ENCODE peak calls at places on chromosome 10, in five cellular contexts. O is foreskin fibroblast, D is A549, Y is chondrocyte, Z is left ventricle myocardium inferior. Q is an unnamed sample.

GRCh38 chr10:86258488-86258887 is 108.1 kb downstream of the GRID1 start:
- DNase-seq in D (no peak), Z (no peak), O (no peak), Y (no peak), Q (no peak)

GRCh38 chr10:60962946-60963345 is 19.0 kb upstream of the RHOBTB1 start:
- DNase-seq in D (no peak), O (no peak), Y (no peak), Z (no peak), Q (no peak)

GRCh38 chr10:50554995-50555568 is 68.7 kb downstream of the SGMS1 start:
- DNase-seq in Z (no peak), O (peak; percentile 82), D (no peak), Y (no peak), Q (no peak)

GRCh38 chr10:45425628-45426563 is 51.9 kb downstream of the ALOX5 start:
- DNase-seq in Y (no peak), Z (no peak), O (no peak), D (peak; percentile 36), Q (no peak)

GRCh38 chr10:17878896-17879295 is 69.7 kb downstream of the MRC1 start:
- DNase-seq in D (no peak), O (no peak), Z (no peak), Y (no peak), Q (no peak)

GRCh38 chr10:14415676-14416307 is 85.1 kb upstream of the FRMD4A start:
- DNase-seq in Z (no peak), D (no peak), O (no peak), Y (no peak), Q (no peak)

GRCh38 chr10:92124524-92125168 is 166.2 kb downstream of the CPEB3 start:
- DNase-seq in Z (no peak), D (no peak), Y (no peak), O (peak; percentile 75), Q (no peak)

GRCh38 chr10:74067373-74068370 is 69.8 kb downstream of the VCL start:
- DNase-seq in Z (no peak), O (peak; percentile 41), Y (no peak), D (no peak), Q (no peak)

GRCh38 chr10:55280696-55281095 is 479.7 kb upstream of the PCDH15 start:
- DNase-seq in Y (no peak), Z (no peak), D (no peak), O (no peak), Q (no peak)

GRCh38 chr10:75718996-75719395 is 287.6 kb downstream of the LRMDA start:
- DNase-seq in O (peak; percentile 3), D (no peak), Z (no peak), Y (no peak), Q (no peak)

GRCh38 chr10:43172645-43173044 is 34.4 kb downstream of the CSGALNACT2 start:
- DNase-seq in Z (no peak), D (no peak), O (no peak), Y (no peak), Q (no peak)

GRCh38 chr10:76871697-76872295 is 765.8 kb downstream of the KCNMA1 start:
- DNase-seq in Z (no peak), O (no peak), Y (no peak), D (no peak), Q (no peak)

GRCh38 chr10:89414146-89414878 is at the start of gene IFIT5:
- DNase-seq in Z (peak; percentile 76), O (peak; percentile 88), Y (no peak), D (peak; percentile 74), Q (peak; percentile 87)

GRCh38 chr10:118374404-118374803 is 32.3 kb upstream of the FAM204A start:
- DNase-seq in D (no peak), Y (no peak), O (peak; percentile 9), Z (no peak), Q (no peak)

GRCh38 chr10:31604141-31604540 is 285.1 kb downstream of the ZEB1 start:
- DNase-seq in Z (no peak), O (peak; percentile 92), Y (no peak), D (no peak), Q (no peak)

GRCh38 chr10:60526024-60526585 is 136.4 kb upstream of the ANK3 start:
- DNase-seq in D (no peak), O (peak; percentile 6), Z (no peak), Y (no peak), Q (no peak)

GRCh38 chr10:5530846-5531557 is 6.2 kb downstream of the CALML3 start:
- DNase-seq in D (no peak), O (no peak), Y (peak; percentile 41), Z (no peak), Q (no peak)

GRCh38 chr10:60446855-60447254 is 57.2 kb upstream of the ANK3 start:
- DNase-seq in Z (no peak), D (no peak), Y (no peak), O (no peak), Q (no peak)

GRCh38 chr10:133049639-133050038 is 38.1 kb upstream of the ADGRA1 start:
- DNase-seq in O (no peak), Y (no peak), Z (no peak), D (no peak), Q (no peak)

GRCh38 chr10:62054825-62055224 is 153.3 kb downstream of the ARID5B start:
- DNase-seq in Y (no peak), D (no peak), Z (no peak), O (no peak), Q (no peak)

GRCh38 chr10:3197354-3198003 is 24.9 kb upstream of the PITRM1 start:
- DNase-seq in O (peak; percentile 94), Z (peak; percentile 77), D (peak; percentile 92), Y (no peak), Q (peak; percentile 85)

GRCh38 chr10:80598084-80598798 is 60.5 kb downstream of the SH2D4B start:
- DNase-seq in Y (no peak), Z (no peak), O (no peak), D (no peak), Q (no peak)

GRCh38 chr10:96263173-96263572 is 8.2 kb downstream of the BLNK start:
- DNase-seq in O (no peak), D (no peak), Z (no peak), Y (no peak), Q (no peak)

DNA sequence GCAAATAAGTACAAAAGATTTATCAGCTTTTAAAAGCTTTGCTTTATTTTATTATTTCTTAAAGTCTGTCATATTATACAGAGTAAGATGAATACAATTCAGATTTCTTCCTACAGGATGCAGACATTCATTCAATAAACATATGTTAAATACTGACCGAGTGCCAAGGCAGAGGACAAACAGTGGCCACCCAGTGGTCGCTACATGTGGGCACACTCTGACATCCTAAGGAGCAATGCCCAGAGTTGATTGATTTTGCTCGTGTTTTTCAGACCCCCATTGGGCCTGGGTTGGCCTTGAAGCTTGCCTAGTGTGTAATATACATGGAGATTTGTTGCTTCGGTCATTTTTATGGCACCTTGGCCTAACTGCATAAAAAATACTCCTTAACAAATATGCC is 201.2 kb downstream of the CCDC3 start:
- DNase-seq in D (no peak), Z (no peak), Y (no peak), O (no peak), Q (no peak)
- TF ChIP-seq CTCF in D (no peak), Z (no peak), Y (peak; percentile 57), O (no peak), Q (peak; percentile 59)

GRCh38 chr10:129956902-129957673 is 7.0 kb downstream of the EBF3 start:
- DNase-seq in Y (no peak), O (no peak), Z (no peak), D (no peak), Q (no peak)

GRCh38 chr10:129954916-129955315 is 9.2 kb downstream of the EBF3 start:
- DNase-seq in O (no peak), D (no peak), Y (no peak), Z (no peak), Q (no peak)

GRCh38 chr10:129956285-129956649 is 7.8 kb downstream of the EBF3 start:
- DNase-seq in Y (no peak), D (no peak), Z (no peak), O (no peak), Q (no peak)

GRCh38 chr10:129953541-129954031 is 10.5 kb downstream of the EBF3 start:
- DNase-seq in O (peak; percentile 83), Y (no peak), Z (no peak), D (no peak), Q (no peak)

GRCh38 chr10:129955591-129956284 is 8.3 kb downstream of the EBF3 start:
- DNase-seq in O (peak; percentile 36), Y (no peak), Z (no peak), D (peak; percentile 68), Q (no peak)
- TF ChIP-seq CTCF in O (no peak), Y (no peak), Z (no peak), D (no peak), Q (peak; percentile 33)

GRCh38 chr10:21482821-21483220 is 42.7 kb downstream of the SKIDA1 start:
- DNase-seq in Z (no peak), O (no peak), Y (no peak), D (no peak), Q (no peak)

GRCh38 chr10:21490028-21490427 is 35.5 kb downstream of the SKIDA1 start:
- DNase-seq in D (no peak), O (no peak), Z (no peak), Y (no peak), Q (no peak)

GRCh38 chr10:21488954-21489446 is 36.5 kb downstream of the SKIDA1 start:
- DNase-seq in D (no peak), Z (no peak), Y (no peak), O (no peak), Q (peak; percentile 18)

GRCh38 chr10:21488246-21488953 is 37.1 kb downstream of the SKIDA1 start:
- DNase-seq in Y (no peak), O (no peak), D (no peak), Z (no peak), Q (peak; percentile 24)

DNA sequence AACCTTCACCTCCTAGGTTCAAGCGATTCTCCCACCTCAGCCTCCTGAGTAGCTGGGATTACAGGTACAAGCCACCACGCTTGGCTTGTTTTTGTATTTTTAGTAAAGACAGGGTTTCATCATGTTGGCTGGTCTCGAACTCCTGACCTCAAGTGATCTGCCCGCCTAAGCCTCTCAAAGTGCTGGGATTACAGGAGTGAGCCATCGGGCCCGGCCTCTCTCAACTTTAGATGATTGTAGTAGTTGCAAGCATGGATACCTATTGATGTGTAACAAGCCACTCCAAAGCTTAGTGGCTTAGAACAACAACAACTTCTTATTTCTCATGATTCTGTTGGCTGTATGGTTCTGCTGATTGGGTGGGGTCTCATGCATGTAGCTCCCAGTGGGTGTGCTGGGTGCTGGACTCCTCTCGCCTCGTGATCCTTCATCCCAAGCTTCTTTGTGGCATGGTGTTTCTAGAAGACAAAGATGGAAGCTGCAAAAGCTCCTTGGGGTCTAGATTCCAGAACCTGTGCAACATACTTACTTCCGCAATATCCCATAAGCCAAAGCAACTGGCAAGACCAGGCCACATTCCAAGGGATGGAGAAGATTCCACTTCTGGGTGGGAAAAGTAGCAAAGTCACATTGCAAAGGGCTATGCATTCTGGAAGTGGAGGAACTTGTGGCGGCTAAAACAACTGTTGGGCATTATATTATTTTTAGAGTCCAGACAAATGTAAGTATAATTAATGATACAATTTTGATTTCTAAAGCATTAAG is 37.9 kb downstream of the SKIDA1 start:
- DNase-seq in Z (no peak), Y (no peak), D (no peak), O (no peak), Q (no peak)
- TF ChIP-seq CTCF in Z (no peak), Y (no peak), D (no peak), O (no peak), Q (no peak)

GRCh38 chr10:94224656-94225055 is 138.1 kb downstream of the NOC3L start:
- DNase-seq in Z (no peak), D (peak; percentile 22), Y (no peak), O (peak; percentile 71), Q (no peak)

GRCh38 chr10:94220717-94221116 is 142.0 kb downstream of the NOC3L start:
- DNase-seq in O (no peak), Y (no peak), D (no peak), Z (no peak), Q (no peak)

GRCh38 chr10:94223702-94224370 is 138.9 kb downstream of the NOC3L start:
- DNase-seq in Z (peak; percentile 53), D (no peak), Y (no peak), O (peak; percentile 16), Q (no peak)

GRCh38 chr10:94230134-94230785 is 132.5 kb downstream of the NOC3L start:
- DNase-seq in Y (no peak), Z (no peak), O (no peak), D (no peak), Q (no peak)

GRCh38 chr10:94225589-94225988 is 137.2 kb downstream of the NOC3L start:
- DNase-seq in D (peak; percentile 22), Y (no peak), O (peak; percentile 35), Z (no peak), Q (no peak)
- TF ChIP-seq CTCF in D (peak; percentile 49), Y (peak; percentile 59), O (no peak), Z (peak; percentile 28), Q (no peak)

Q was measured in type B pancreatic cell.